ENCODE peak calls at places on chromosomes 6 and 20, in nine cellular contexts. B, F, N, A, L, I, Q, V and W are unnamed samples.

GRCh38 chr6:128663238-128663637 is 142.8 kb upstream of the PTPRK start:
- DNase-seq in N (no peak), I (no peak), F (no peak), B (no peak), A (no peak), V (no peak), L (no peak), Q (no peak), W (no peak)

GRCh38 chr6:75800133-75800532 is 51.1 kb downstream of the MYO6 start:
- DNase-seq in V (no peak), B (no peak), F (peak), N (no peak), A (peak), L (no peak), I (no peak), Q (no peak), W (no peak)

GRCh38 chr6:16711551-16712249 is 49.6 kb downstream of the ATXN1 start:
- DNase-seq in A (peak), L (no peak), I (no peak), F (no peak), B (no peak), Q (peak), N (no peak), V (no peak), W (no peak)

GRCh38 chr6:32882879-32883250 is 28.9 kb downstream of the PSMB9 start:
- DNase-seq in F (no peak), N (no peak), I (peak), A (no peak), B (no peak), L (no peak), V (peak), Q (no peak), W (no peak)

GRCh38 chr6:29071831-29072723 is 15.0 kb downstream of the OR2B3 start:
- DNase-seq in Q (no peak), F (peak), I (peak), V (peak), N (no peak), L (no peak), B (no peak), A (no peak), W (no peak)

GRCh38 chr6:2596222-2596621 is 154.5 kb downstream of the MYLK4 start:
- DNase-seq in N (no peak), I (no peak), F (peak), Q (no peak), V (no peak), L (no peak), A (no peak), B (no peak), W (no peak)

GRCh38 chr6:124960757-124961467 is 1.3 kb upstream of the RNF217 start:
- DNase-seq in I (peak), B (no peak), L (peak), V (no peak), Q (no peak), A (no peak), N (no peak), F (no peak), W (no peak)

GRCh38 chr6:108671175-108671574 is 110.5 kb downstream of the FOXO3 start:
- DNase-seq in I (no peak), N (no peak), A (no peak), V (no peak), Q (no peak), L (no peak), F (no peak), B (no peak), W (no peak)

GRCh38 chr6:875012-875411 is 182.1 kb upstream of the EXOC2 start:
- DNase-seq in I (no peak), V (no peak), L (no peak), A (no peak), Q (no peak), N (no peak), F (no peak), B (no peak), W (no peak)

GRCh38 chr20:62550087-62550565 is 74.3 kb upstream of the GATA5 start:
- DNase-seq in N (no peak), A (no peak), I (no peak), F (peak), L (no peak), B (no peak), Q (no peak), V (no peak), W (no peak)

GRCh38 chr20:62511915-62512610 is 36.3 kb upstream of the GATA5 start:
- DNase-seq in A (no peak), V (no peak), L (no peak), Q (no peak), I (no peak), B (no peak), F (peak), N (peak), W (no peak)

GRCh38 chr6:162670345-162670744 is 57.2 kb downstream of the PRKN start:
- DNase-seq in B (no peak), I (no peak), L (no peak), F (peak), N (no peak), Q (no peak), V (no peak), A (no peak), W (no peak)

GRCh38 chr6:1913572-1913971 is 303.9 kb downstream of the FOXC1 start:
- DNase-seq in A (no peak), N (no peak), V (no peak), B (no peak), F (no peak), L (no peak), I (no peak), Q (no peak), W (no peak)

GRCh38 chr6:26157838-26158580 is 70.8 kb downstream of the HFE start:
- DNase-seq in F (peak), A (peak), B (peak), Q (peak), I (peak), V (peak), L (peak), N (peak), W (peak)

GRCh38 chr6:17280552-17281090 is 540 bp upstream of the RBM24 start:
- DNase-seq in B (peak), I (no peak), Q (no peak), N (peak), V (no peak), F (peak), L (no peak), A (no peak), W (no peak)

GRCh38 chr6:38646166-38646565 is 6.4 kb upstream of the BTBD9 start:
- DNase-seq in Q (no peak), I (peak), F (no peak), B (no peak), V (peak), L (no peak), N (no peak), A (no peak), W (no peak)

GRCh38 chr20:34708621-34709043 is 4.5 kb downstream of the TP53INP2 start:
- DNase-seq in V (peak), F (peak), N (peak), A (peak), I (peak), B (peak), Q (peak), L (peak), W (no peak)

GRCh38 chr6:68638225-68638900 is 3.3 kb downstream of the ADGRB3 start:
- DNase-seq in B (peak), N (peak), V (peak), A (no peak), Q (no peak), L (peak), F (peak), I (peak), W (peak)

GRCh38 chr20:8722277-8722928 is 346.5 kb upstream of the PLCB4 start:
- DNase-seq in A (peak), L (peak), V (peak), I (peak), Q (peak), B (peak), N (no peak), F (peak), W (peak)

GRCh38 chr6:39496951-39497350 is 174.4 kb upstream of the KCNK16 start:
- DNase-seq in A (no peak), B (no peak), N (peak), I (no peak), Q (no peak), V (no peak), L (no peak), F (no peak), W (no peak)

GRCh38 chr6:97765480-97765879 is 482.5 kb upstream of the MMS22L start:
- DNase-seq in B (no peak), Q (no peak), F (no peak), N (no peak), V (no peak), I (no peak), A (no peak), L (no peak), W (no peak)

GRCh38 chr6:6975395-6976111 is 132.2 kb upstream of the RREB1 start:
- DNase-seq in Q (no peak), V (no peak), L (no peak), B (no peak), A (no peak), N (no peak), I (no peak), F (peak), W (no peak)

GRCh38 chr20:56540415-56540814 is 7.4 kb downstream of the FAM209B start:
- DNase-seq in B (no peak), A (no peak), F (no peak), V (no peak), Q (no peak), I (peak), L (no peak), N (no peak), W (no peak)

GRCh38 chr6:127119361-127120108 is 1.1 kb downstream of the RSPO3 start:
- DNase-seq in I (no peak), B (peak), N (no peak), F (peak), V (no peak), A (no peak), Q (no peak), L (no peak), W (no peak)

GRCh38 chr20:11646359-11646758 is 271.3 kb upstream of the BTBD3 start:
- DNase-seq in I (no peak), Q (no peak), N (no peak), A (no peak), L (no peak), B (no peak), V (no peak), F (no peak), W (no peak)

GRCh38 chr20:33124994-33125393 is 43.0 kb upstream of the BPIFA2 start:
- DNase-seq in Q (no peak), V (no peak), B (no peak), F (no peak), L (no peak), A (no peak), I (no peak), N (no peak), W (no peak)

GRCh38 chr20:37736132-37736531 is 42.3 kb downstream of the CTNNBL1 start:
- DNase-seq in Q (no peak), N (no peak), B (no peak), A (no peak), V (no peak), L (no peak), F (no peak), I (no peak), W (no peak)

GRCh38 chr6:36928547-36928918 is 26.0 kb upstream of the PI16 start:
- DNase-seq in N (no peak), V (no peak), A (no peak), I (no peak), B (no peak), L (no peak), F (no peak), Q (no peak), W (no peak)

GRCh38 chr6:152696543-152696942 is 1.2 kb upstream of the MYCT1 start:
- DNase-seq in B (no peak), L (no peak), N (no peak), F (no peak), I (peak), V (peak), A (no peak), Q (no peak), W (peak)

GRCh38 chr6:85574932-85575598 is 18.6 kb downstream of the SNX14 start:
- DNase-seq in L (no peak), V (peak), Q (no peak), N (no peak), I (peak), F (no peak), B (no peak), A (no peak), W (no peak)

GRCh38 chr20:63052571-63053429 is 46.0 kb upstream of the BHLHE23 start:
- DNase-seq in A (no peak), V (no peak), Q (no peak), N (peak), I (no peak), L (no peak), B (no peak), F (no peak), W (no peak)

GRCh38 chr6:39137235-39137634 is 22.2 kb upstream of the SAYSD1 start:
- DNase-seq in N (no peak), B (peak), V (peak), L (no peak), I (no peak), Q (peak), A (no peak), F (peak), W (no peak)

GRCh38 chr6:113695506-113695905 is 161.6 kb upstream of the MARCKS start:
- DNase-seq in V (no peak), B (no peak), L (no peak), F (no peak), A (no peak), Q (no peak), N (no peak), I (peak), W (no peak)

GRCh38 chr6:149316108-149316727 is 1.3 kb upstream of the TAB2 start:
- DNase-seq in Q (no peak), B (no peak), A (no peak), F (no peak), L (no peak), N (no peak), I (no peak), V (no peak), W (no peak)